ENCODE peak calls at places on chromosomes 4 and X, in nine cellular contexts. One of them, this sample, is unnamed.

GRCh38 chr4:169662226-169662625 is 41.8 kb downstream of the CLCN3 start:
- DNase-seq in stomach: no peak
- DNase-seq in tibial nerve: no peak
- DNase-seq in sigmoid colon: no peak
- DNase-seq in ovary: no peak
- DNase-seq in A549: no peak
- DNase-seq in upper lobe of left lung: no peak
- DNase-seq in HepG2: no peak
- DNase-seq in transverse colon: no peak
- DNase-seq in this sample: no peak

GRCh38 chrX:71128915-71129765 is 10.7 kb downstream of the MED12 start:
- DNase-seq in stomach: peak; percentile 83
- DNase-seq in tibial nerve: peak; percentile 38
- DNase-seq in sigmoid colon: peak; percentile 80
- DNase-seq in ovary: peak; percentile 73
- DNase-seq in A549: peak; percentile 64
- DNase-seq in upper lobe of left lung: peak; percentile 71
- DNase-seq in HepG2: peak; percentile 35
- DNase-seq in transverse colon: peak; percentile 77
- DNase-seq in this sample: no peak

GRCh38 chr4:68469482-68469881 is 22.2 kb downstream of the TMPRSS11E start:
- DNase-seq in stomach: no peak
- DNase-seq in tibial nerve: no peak
- DNase-seq in sigmoid colon: no peak
- DNase-seq in ovary: no peak
- DNase-seq in A549: no peak
- DNase-seq in upper lobe of left lung: no peak
- DNase-seq in HepG2: no peak
- DNase-seq in transverse colon: no peak
- DNase-seq in this sample: no peak

GRCh38 chr4:16609170-16609758 is 289.2 kb downstream of the LDB2 start:
- DNase-seq in stomach: no peak
- DNase-seq in tibial nerve: no peak
- DNase-seq in sigmoid colon: no peak
- DNase-seq in ovary: no peak
- DNase-seq in A549: no peak
- DNase-seq in upper lobe of left lung: no peak
- DNase-seq in HepG2: no peak
- DNase-seq in transverse colon: no peak
- DNase-seq in this sample: no peak

GRCh38 chr4:177367336-177367735 is 57.7 kb downstream of the NEIL3 start:
- DNase-seq in stomach: no peak
- DNase-seq in tibial nerve: no peak
- DNase-seq in sigmoid colon: no peak
- DNase-seq in ovary: no peak
- DNase-seq in A549: peak; percentile 12
- DNase-seq in upper lobe of left lung: no peak
- DNase-seq in HepG2: peak; percentile 24
- DNase-seq in transverse colon: no peak
- DNase-seq in this sample: no peak

GRCh38 chrX:54492340-54492739 is 3.7 kb downstream of the FGD1 start:
- DNase-seq in stomach: no peak
- DNase-seq in tibial nerve: no peak
- DNase-seq in sigmoid colon: no peak
- DNase-seq in ovary: no peak
- DNase-seq in A549: no peak
- DNase-seq in upper lobe of left lung: no peak
- DNase-seq in HepG2: no peak
- DNase-seq in transverse colon: no peak
- DNase-seq in this sample: no peak

GRCh38 chr4:100287569-100287968 is 97.3 kb upstream of the DDIT4L start:
- DNase-seq in stomach: no peak
- DNase-seq in tibial nerve: no peak
- DNase-seq in sigmoid colon: no peak
- DNase-seq in ovary: no peak
- DNase-seq in A549: no peak
- DNase-seq in upper lobe of left lung: no peak
- DNase-seq in HepG2: no peak
- DNase-seq in transverse colon: no peak
- DNase-seq in this sample: no peak

GRCh38 chr4:73613130-73613529 is 7.1 kb downstream of the RASSF6 start:
- DNase-seq in stomach: no peak
- DNase-seq in tibial nerve: no peak
- DNase-seq in sigmoid colon: no peak
- DNase-seq in ovary: no peak
- DNase-seq in A549: no peak
- DNase-seq in upper lobe of left lung: no peak
- DNase-seq in HepG2: no peak
- DNase-seq in transverse colon: peak; percentile 51
- DNase-seq in this sample: no peak

GRCh38 chr4:61079427-61079826 is 120.7 kb upstream of the ADGRL3 start:
- DNase-seq in stomach: no peak
- DNase-seq in tibial nerve: no peak
- DNase-seq in sigmoid colon: no peak
- DNase-seq in ovary: no peak
- DNase-seq in A549: no peak
- DNase-seq in upper lobe of left lung: no peak
- DNase-seq in HepG2: no peak
- DNase-seq in transverse colon: no peak
- DNase-seq in this sample: no peak

GRCh38 chr4:150518559-150518958 is 63.4 kb upstream of the MAB21L2 start:
- DNase-seq in stomach: no peak
- DNase-seq in tibial nerve: no peak
- DNase-seq in sigmoid colon: no peak
- DNase-seq in ovary: no peak
- DNase-seq in A549: peak; percentile 16
- DNase-seq in upper lobe of left lung: no peak
- DNase-seq in HepG2: no peak
- DNase-seq in transverse colon: no peak
- DNase-seq in this sample: no peak

GRCh38 chrX:132119821-132120220 is 8.0 kb downstream of the FRMD7 start:
- DNase-seq in stomach: no peak
- DNase-seq in tibial nerve: no peak
- DNase-seq in sigmoid colon: no peak
- DNase-seq in ovary: no peak
- DNase-seq in A549: no peak
- DNase-seq in upper lobe of left lung: no peak
- DNase-seq in HepG2: no peak
- DNase-seq in transverse colon: no peak
- DNase-seq in this sample: no peak

GRCh38 chr4:88630756-88631155 is 38.5 kb downstream of the HERC3 start:
- DNase-seq in stomach: no peak
- DNase-seq in tibial nerve: no peak
- DNase-seq in sigmoid colon: no peak
- DNase-seq in ovary: no peak
- DNase-seq in A549: no peak
- DNase-seq in upper lobe of left lung: no peak
- DNase-seq in HepG2: no peak
- DNase-seq in transverse colon: no peak
- DNase-seq in this sample: no peak

GRCh38 chrX:133953078-133953477 is 32.3 kb downstream of the GPC3 start:
- DNase-seq in stomach: no peak
- DNase-seq in tibial nerve: no peak
- DNase-seq in sigmoid colon: no peak
- DNase-seq in ovary: no peak
- DNase-seq in A549: no peak
- DNase-seq in upper lobe of left lung: no peak
- DNase-seq in HepG2: no peak
- DNase-seq in transverse colon: no peak
- DNase-seq in this sample: no peak

GRCh38 chr4:47031713-47032404 is 492 bp downstream of the GABRB1 start:
- DNase-seq in stomach: no peak
- DNase-seq in tibial nerve: no peak
- DNase-seq in sigmoid colon: no peak
- DNase-seq in ovary: no peak
- DNase-seq in A549: no peak
- DNase-seq in upper lobe of left lung: no peak
- DNase-seq in HepG2: no peak
- DNase-seq in transverse colon: peak; percentile 14
- DNase-seq in this sample: no peak

GRCh38 chrX:80430826-80431501 is 10.7 kb downstream of the TENT5D start:
- DNase-seq in stomach: no peak
- DNase-seq in tibial nerve: no peak
- DNase-seq in sigmoid colon: no peak
- DNase-seq in ovary: no peak
- DNase-seq in A549: peak; percentile 16
- DNase-seq in upper lobe of left lung: no peak
- DNase-seq in HepG2: no peak
- DNase-seq in transverse colon: no peak
- DNase-seq in this sample: no peak
- TF ChIP-seq EP300 in stomach: no peak
- TF ChIP-seq EP300 in tibial nerve: no peak
- TF ChIP-seq EP300 in sigmoid colon: no peak
- TF ChIP-seq EP300 in ovary: no peak
- TF ChIP-seq EP300 in A549: no peak
- TF ChIP-seq EP300 in upper lobe of left lung: no peak
- TF ChIP-seq EP300 in HepG2: no peak
- TF ChIP-seq EP300 in transverse colon: no peak
- TF ChIP-seq EP300 in this sample: no peak

GRCh38 chr4:113026556-113026955 is 22.9 kb upstream of the ANK2 start:
- DNase-seq in stomach: no peak
- DNase-seq in tibial nerve: no peak
- DNase-seq in sigmoid colon: no peak
- DNase-seq in ovary: no peak
- DNase-seq in A549: no peak
- DNase-seq in upper lobe of left lung: no peak
- DNase-seq in HepG2: no peak
- DNase-seq in transverse colon: no peak
- DNase-seq in this sample: no peak
- TF ChIP-seq EP300 in stomach: no peak
- TF ChIP-seq EP300 in tibial nerve: no peak
- TF ChIP-seq EP300 in sigmoid colon: no peak
- TF ChIP-seq EP300 in ovary: no peak
- TF ChIP-seq EP300 in A549: no peak
- TF ChIP-seq EP300 in upper lobe of left lung: no peak
- TF ChIP-seq EP300 in HepG2: no peak
- TF ChIP-seq EP300 in transverse colon: no peak
- TF ChIP-seq EP300 in this sample: no peak

GRCh38 chr4:5785806-5786680 is 75.0 kb downstream of the EVC start:
- DNase-seq in stomach: no peak
- DNase-seq in tibial nerve: no peak
- DNase-seq in sigmoid colon: peak; percentile 53
- DNase-seq in ovary: no peak
- DNase-seq in A549: peak; percentile 12
- DNase-seq in upper lobe of left lung: no peak
- DNase-seq in HepG2: no peak
- DNase-seq in transverse colon: no peak
- DNase-seq in this sample: peak; percentile 13

GRCh38 chr4:5787311-5787710 is 76.3 kb downstream of the EVC start:
- DNase-seq in stomach: no peak
- DNase-seq in tibial nerve: no peak
- DNase-seq in sigmoid colon: peak; percentile 50
- DNase-seq in ovary: no peak
- DNase-seq in A549: no peak
- DNase-seq in upper lobe of left lung: peak; percentile 10
- DNase-seq in HepG2: no peak
- DNase-seq in transverse colon: no peak
- DNase-seq in this sample: no peak

GRCh38 chr4:5790546-5790857 is 79.5 kb downstream of the EVC start:
- DNase-seq in stomach: no peak
- DNase-seq in tibial nerve: no peak
- DNase-seq in sigmoid colon: no peak
- DNase-seq in ovary: no peak
- DNase-seq in A549: no peak
- DNase-seq in upper lobe of left lung: no peak
- DNase-seq in HepG2: no peak
- DNase-seq in transverse colon: no peak
- DNase-seq in this sample: no peak

GRCh38 chr4:5789141-5789540 is 78.1 kb downstream of the EVC start:
- DNase-seq in stomach: no peak
- DNase-seq in tibial nerve: no peak
- DNase-seq in sigmoid colon: peak; percentile 46
- DNase-seq in ovary: no peak
- DNase-seq in A549: no peak
- DNase-seq in upper lobe of left lung: peak; percentile 2
- DNase-seq in HepG2: no peak
- DNase-seq in transverse colon: no peak
- DNase-seq in this sample: peak; percentile 24

DNA sequence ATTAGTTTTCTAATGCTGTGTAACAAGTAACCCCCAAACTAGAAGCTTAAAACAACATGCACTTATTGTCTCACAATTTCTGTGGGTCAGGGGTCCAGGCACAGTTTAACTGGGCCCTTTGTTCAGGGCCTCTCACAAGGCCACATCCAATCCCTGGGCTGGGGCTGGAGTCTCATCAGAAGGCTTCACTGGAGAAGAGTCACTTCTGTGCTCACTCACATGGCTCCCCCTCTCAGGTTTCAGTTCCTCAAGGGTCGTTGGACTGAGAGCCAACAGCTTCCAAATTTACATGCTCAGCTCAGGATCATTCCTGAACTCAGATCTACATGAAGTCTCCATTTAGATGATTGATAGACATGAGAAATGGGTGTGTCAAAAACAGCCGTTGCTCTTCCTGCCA is 77.1 kb downstream of the EVC start:
- DNase-seq in stomach: no peak
- DNase-seq in tibial nerve: no peak
- DNase-seq in sigmoid colon: peak; percentile 26
- DNase-seq in ovary: no peak
- DNase-seq in A549: no peak
- DNase-seq in upper lobe of left lung: peak; percentile 2
- DNase-seq in HepG2: no peak
- DNase-seq in transverse colon: no peak
- DNase-seq in this sample: no peak
- TF ChIP-seq EP300 in stomach: no peak
- TF ChIP-seq EP300 in tibial nerve: no peak
- TF ChIP-seq EP300 in sigmoid colon: no peak
- TF ChIP-seq EP300 in ovary: no peak
- TF ChIP-seq EP300 in A549: no peak
- TF ChIP-seq EP300 in upper lobe of left lung: no peak
- TF ChIP-seq EP300 in HepG2: no peak
- TF ChIP-seq EP300 in transverse colon: no peak
- TF ChIP-seq EP300 in this sample: no peak

GRCh38 chr4:475962-476361 is 23.0 kb downstream of the ZNF721 start:
- DNase-seq in stomach: no peak
- DNase-seq in tibial nerve: no peak
- DNase-seq in sigmoid colon: no peak
- DNase-seq in ovary: no peak
- DNase-seq in A549: no peak
- DNase-seq in upper lobe of left lung: no peak
- DNase-seq in HepG2: no peak
- DNase-seq in transverse colon: no peak
- DNase-seq in this sample: no peak

GRCh38 chr4:476501-476900 is 22.5 kb downstream of the ZNF721 start:
- DNase-seq in stomach: no peak
- DNase-seq in tibial nerve: no peak
- DNase-seq in sigmoid colon: no peak
- DNase-seq in ovary: no peak
- DNase-seq in A549: no peak
- DNase-seq in upper lobe of left lung: no peak
- DNase-seq in HepG2: no peak
- DNase-seq in transverse colon: no peak
- DNase-seq in this sample: no peak

GRCh38 chr4:473575-474457 is 25.1 kb downstream of the ZNF721 start:
- DNase-seq in stomach: peak; percentile 95
- DNase-seq in tibial nerve: peak; percentile 90
- DNase-seq in sigmoid colon: peak; percentile 98
- DNase-seq in ovary: peak; percentile 93
- DNase-seq in A549: peak; percentile 98
- DNase-seq in upper lobe of left lung: peak; percentile 95
- DNase-seq in HepG2: peak; percentile 99
- DNase-seq in transverse colon: peak; percentile 95
- DNase-seq in this sample: peak; percentile 99

GRCh38 chr4:477686-478085 is 21.3 kb downstream of the ZNF721 start:
- DNase-seq in stomach: no peak
- DNase-seq in tibial nerve: no peak
- DNase-seq in sigmoid colon: no peak
- DNase-seq in ovary: no peak
- DNase-seq in A549: no peak
- DNase-seq in upper lobe of left lung: no peak
- DNase-seq in HepG2: no peak
- DNase-seq in transverse colon: no peak
- DNase-seq in this sample: no peak

GRCh38 chr4:472881-473574 is 25.9 kb downstream of the ZNF721 start:
- DNase-seq in stomach: no peak
- DNase-seq in tibial nerve: no peak
- DNase-seq in sigmoid colon: no peak
- DNase-seq in ovary: no peak
- DNase-seq in A549: peak; percentile 20
- DNase-seq in upper lobe of left lung: peak; percentile 22
- DNase-seq in HepG2: no peak
- DNase-seq in transverse colon: no peak
- DNase-seq in this sample: no peak
- TF ChIP-seq EP300 in stomach: no peak
- TF ChIP-seq EP300 in tibial nerve: no peak
- TF ChIP-seq EP300 in sigmoid colon: no peak
- TF ChIP-seq EP300 in ovary: no peak
- TF ChIP-seq EP300 in A549: no peak
- TF ChIP-seq EP300 in upper lobe of left lung: no peak
- TF ChIP-seq EP300 in HepG2: no peak
- TF ChIP-seq EP300 in transverse colon: no peak
- TF ChIP-seq EP300 in this sample: no peak